ENCODE peak calls at places on chromosomes 13 and 19, in eight cellular contexts. G is head of caudate nucleus, Q is WTC11, K is activated T-helper 1 cell treated with Interleukin-2 at 50 U/mL for 16 hours, O is GM04503, H is C1 segment of cervical spinal cord, B is M059J, U is T-cell. C is an unnamed sample.

GRCh38 chr13:110799246-110800236 is 86.0 kb downstream of the ING1 start:
- DNase-seq in K (no peak), B (no peak), G (no peak), U (no peak), H (no peak), O (peak), Q (no peak), C (peak)

GRCh38 chr19:42199440-42200115 is 17.9 kb downstream of the DEDD2 start:
- DNase-seq in K (no peak), G (no peak), O (no peak), B (no peak), H (no peak), U (peak), Q (peak), C (no peak)

GRCh38 chr19:4977299-4978174 is 8.6 kb downstream of the KDM4B start:
- DNase-seq in B (peak), O (peak), G (no peak), H (no peak), Q (no peak), K (no peak), U (no peak), C (peak)

GRCh38 chr19:35142531-35143230 is 374 bp upstream of the FXYD7 start:
- DNase-seq in K (peak), H (no peak), B (no peak), G (peak), U (peak), O (no peak), Q (peak), C (peak)

GRCh38 chr19:12034196-12034595 is 1.3 kb downstream of the ZNF433 start:
- DNase-seq in O (no peak), U (no peak), B (no peak), G (no peak), H (no peak), Q (no peak), K (no peak), C (no peak)

GRCh38 chr19:2097330-2098327 is 914 bp downstream of the IZUMO4 start:
- DNase-seq in H (no peak), B (no peak), U (peak), Q (no peak), K (no peak), G (no peak), O (no peak), C (no peak)

GRCh38 chr13:108728370-108728769 is 99.0 kb downstream of the MYO16 start:
- DNase-seq in G (no peak), U (no peak), H (no peak), O (no peak), B (peak), K (no peak), Q (peak), C (no peak)

GRCh38 chr13:45003417-45003816 is 14.1 kb downstream of the GPALPP1 start:
- DNase-seq in O (no peak), K (no peak), Q (no peak), H (no peak), U (no peak), G (no peak), B (no peak), C (no peak)

GRCh38 chr13:97344250-97345175 is 89.5 kb upstream of the RAP2A start:
- DNase-seq in U (peak), B (peak), G (peak), K (no peak), Q (peak), H (no peak), O (no peak), C (peak)

GRCh38 chr13:99812611-99813010 is 159.0 kb downstream of the ZIC5 start:
- DNase-seq in Q (no peak), U (no peak), B (peak), K (no peak), H (no peak), O (peak), G (no peak), C (peak)

GRCh38 chr19:28608292-28608691 is 604.7 kb downstream of the UQCRFS1 start:
- DNase-seq in O (no peak), B (no peak), U (no peak), H (no peak), G (no peak), K (no peak), Q (no peak), C (no peak)

GRCh38 chr19:41606215-41606837 is 20.5 kb downstream of the CEACAM4 start:
- DNase-seq in G (no peak), O (no peak), H (no peak), Q (peak), U (no peak), B (no peak), K (no peak), C (no peak)

GRCh38 chr13:113361406-113361805 is 2.5 kb downstream of the GRTP1 start:
- DNase-seq in O (no peak), Q (no peak), B (no peak), K (no peak), U (no peak), H (no peak), G (no peak), C (no peak)

GRCh38 chr19:41327499-41328156 is 17.7 kb downstream of the CCDC97 start:
- DNase-seq in O (no peak), B (peak), U (peak), K (peak), H (no peak), Q (peak), G (peak), C (peak)

GRCh38 chr13:40120781-40121180 is 465.3 kb downstream of the COG6 start:
- DNase-seq in G (no peak), U (no peak), O (no peak), K (no peak), B (peak), Q (no peak), H (no peak), C (peak)

GRCh38 chr13:28819748-28820098 is 416 bp upstream of the MTUS2 start:
- DNase-seq in O (no peak), B (no peak), K (no peak), H (no peak), G (peak), Q (peak), U (no peak), C (peak)

GRCh38 chr19:40799558-40800338 is 757 bp downstream of the EGLN2 start:
- DNase-seq in B (peak), U (no peak), G (no peak), K (no peak), O (no peak), H (no peak), Q (peak), C (peak)

GRCh38 chr13:52001120-52001731 is 10.0 kb downstream of the ATP7B start:
- DNase-seq in O (peak), H (no peak), G (no peak), U (no peak), K (no peak), Q (no peak), B (peak), C (peak)

GRCh38 chr19:474126-475078 is 13.6 kb upstream of the SHC2 start:
- DNase-seq in B (no peak), H (no peak), U (no peak), K (no peak), G (no peak), O (no peak), Q (no peak), C (no peak)

GRCh38 chr19:6393982-6394412 is 1.0 kb upstream of the GTF2F1 start:
- DNase-seq in B (no peak), O (no peak), H (no peak), G (no peak), Q (no peak), K (no peak), U (peak), C (no peak)

GRCh38 chr13:93963266-93964131 is 516.0 kb downstream of the DCT start:
- DNase-seq in G (no peak), H (no peak), B (peak), U (no peak), O (peak), Q (no peak), K (no peak), C (peak)

GRCh38 chr13:75327132-75327505 is 154.8 kb downstream of the TBC1D4 start:
- DNase-seq in G (no peak), K (no peak), H (no peak), O (no peak), Q (no peak), B (no peak), U (no peak), C (no peak)

C was measured in choroid plexus epithelial cell.